ENCODE peak calls at places on chromosomes 12 and 14, in ten cellular contexts. One of them, this sample, is unnamed.

GRCh38 chr12:67704071-67704470 is 55.5 kb downstream of the DYRK2 start:
- DNase-seq in AG04450: no peak
- DNase-seq in AG10803: no peak
- DNase-seq in B cell: no peak
- DNase-seq in LNCaP clone FGC: no peak
- DNase-seq in spleen: no peak
- DNase-seq in ascending aorta: no peak
- DNase-seq in GM20000: no peak
- DNase-seq in endothelial cell: no peak
- DNase-seq in neural crest cell: no peak
- DNase-seq in this sample: no peak

GRCh38 chr12:12357697-12358476 is 1.0 kb downstream of the BORCS5 start:
- DNase-seq in LNCaP clone FGC: no peak
- DNase-seq in AG04450: no peak
- DNase-seq in ascending aorta: no peak
- DNase-seq in AG10803: no peak
- DNase-seq in endothelial cell: no peak
- DNase-seq in neural crest cell: no peak
- DNase-seq in B cell: no peak
- DNase-seq in GM20000: peak
- DNase-seq in spleen: no peak
- DNase-seq in this sample: peak

GRCh38 chr12:113010701-113011100 is 32.4 kb downstream of the OAS2 start:
- DNase-seq in AG04450: no peak
- DNase-seq in ascending aorta: no peak
- DNase-seq in GM20000: no peak
- DNase-seq in neural crest cell: no peak
- DNase-seq in B cell: no peak
- DNase-seq in spleen: no peak
- DNase-seq in endothelial cell: no peak
- DNase-seq in LNCaP clone FGC: no peak
- DNase-seq in AG10803: no peak
- DNase-seq in this sample: no peak

GRCh38 chr12:100427078-100427477 is 46.6 kb upstream of the NR1H4 start:
- DNase-seq in LNCaP clone FGC: no peak
- DNase-seq in B cell: no peak
- DNase-seq in AG10803: peak
- DNase-seq in AG04450: no peak
- DNase-seq in GM20000: no peak
- DNase-seq in spleen: no peak
- DNase-seq in endothelial cell: no peak
- DNase-seq in neural crest cell: no peak
- DNase-seq in ascending aorta: no peak
- DNase-seq in this sample: no peak

GRCh38 chr12:57765698-57766463 is 997 bp downstream of the CYP27B1 start:
- DNase-seq in spleen: no peak
- DNase-seq in LNCaP clone FGC: no peak
- DNase-seq in neural crest cell: no peak
- DNase-seq in endothelial cell: no peak
- DNase-seq in B cell: no peak
- DNase-seq in GM20000: no peak
- DNase-seq in AG10803: no peak
- DNase-seq in ascending aorta: no peak
- DNase-seq in AG04450: no peak
- DNase-seq in this sample: no peak

GRCh38 chr12:50934371-50934851 is 17.9 kb upstream of the HIGD1C start:
- DNase-seq in spleen: no peak
- DNase-seq in AG10803: no peak
- DNase-seq in endothelial cell: no peak
- DNase-seq in ascending aorta: no peak
- DNase-seq in GM20000: no peak
- DNase-seq in B cell: no peak
- DNase-seq in neural crest cell: no peak
- DNase-seq in AG04450: no peak
- DNase-seq in LNCaP clone FGC: no peak
- DNase-seq in this sample: no peak

GRCh38 chr14:105086833-105087307 is 21.6 kb upstream of the GPR132 start:
- DNase-seq in GM20000: peak
- DNase-seq in AG10803: peak
- DNase-seq in spleen: peak
- DNase-seq in B cell: peak
- DNase-seq in ascending aorta: no peak
- DNase-seq in endothelial cell: peak
- DNase-seq in LNCaP clone FGC: no peak
- DNase-seq in AG04450: no peak
- DNase-seq in neural crest cell: peak
- DNase-seq in this sample: peak

GRCh38 chr14:33118653-33119052 is 180.0 kb downstream of the NPAS3 start:
- DNase-seq in ascending aorta: no peak
- DNase-seq in GM20000: no peak
- DNase-seq in LNCaP clone FGC: no peak
- DNase-seq in endothelial cell: no peak
- DNase-seq in AG10803: no peak
- DNase-seq in B cell: no peak
- DNase-seq in neural crest cell: no peak
- DNase-seq in spleen: no peak
- DNase-seq in AG04450: no peak
- DNase-seq in this sample: no peak

GRCh38 chr12:27523305-27523641 is 733 bp upstream of the PPFIBP1 start:
- DNase-seq in ascending aorta: no peak
- DNase-seq in AG10803: no peak
- DNase-seq in LNCaP clone FGC: no peak
- DNase-seq in B cell: no peak
- DNase-seq in GM20000: peak
- DNase-seq in AG04450: no peak
- DNase-seq in neural crest cell: no peak
- DNase-seq in endothelial cell: no peak
- DNase-seq in spleen: no peak
- DNase-seq in this sample: peak

GRCh38 chr14:88168025-88168424 is 155.0 kb downstream of the KCNK10 start:
- DNase-seq in LNCaP clone FGC: no peak
- DNase-seq in AG04450: no peak
- DNase-seq in endothelial cell: no peak
- DNase-seq in GM20000: no peak
- DNase-seq in spleen: no peak
- DNase-seq in AG10803: no peak
- DNase-seq in B cell: no peak
- DNase-seq in ascending aorta: no peak
- DNase-seq in neural crest cell: no peak
- DNase-seq in this sample: no peak

GRCh38 chr12:94109154-94109553 is 39.2 kb upstream of the PLXNC1 start:
- DNase-seq in AG10803: peak
- DNase-seq in endothelial cell: no peak
- DNase-seq in neural crest cell: no peak
- DNase-seq in GM20000: peak
- DNase-seq in AG04450: peak
- DNase-seq in ascending aorta: no peak
- DNase-seq in LNCaP clone FGC: no peak
- DNase-seq in B cell: no peak
- DNase-seq in spleen: no peak
- DNase-seq in this sample: peak

GRCh38 chr14:105193916-105194782 is 13.0 kb upstream of the NUDT14 start:
- DNase-seq in AG10803: no peak
- DNase-seq in GM20000: no peak
- DNase-seq in spleen: no peak
- DNase-seq in endothelial cell: no peak
- DNase-seq in ascending aorta: no peak
- DNase-seq in neural crest cell: no peak
- DNase-seq in AG04450: no peak
- DNase-seq in B cell: no peak
- DNase-seq in LNCaP clone FGC: no peak
- DNase-seq in this sample: no peak

GRCh38 chr14:65277027-65277426 is 135.5 kb upstream of the FUT8 start:
- DNase-seq in ascending aorta: no peak
- DNase-seq in GM20000: no peak
- DNase-seq in neural crest cell: no peak
- DNase-seq in AG10803: peak
- DNase-seq in AG04450: no peak
- DNase-seq in spleen: no peak
- DNase-seq in B cell: no peak
- DNase-seq in endothelial cell: no peak
- DNase-seq in LNCaP clone FGC: no peak
- DNase-seq in this sample: no peak

DNA sequence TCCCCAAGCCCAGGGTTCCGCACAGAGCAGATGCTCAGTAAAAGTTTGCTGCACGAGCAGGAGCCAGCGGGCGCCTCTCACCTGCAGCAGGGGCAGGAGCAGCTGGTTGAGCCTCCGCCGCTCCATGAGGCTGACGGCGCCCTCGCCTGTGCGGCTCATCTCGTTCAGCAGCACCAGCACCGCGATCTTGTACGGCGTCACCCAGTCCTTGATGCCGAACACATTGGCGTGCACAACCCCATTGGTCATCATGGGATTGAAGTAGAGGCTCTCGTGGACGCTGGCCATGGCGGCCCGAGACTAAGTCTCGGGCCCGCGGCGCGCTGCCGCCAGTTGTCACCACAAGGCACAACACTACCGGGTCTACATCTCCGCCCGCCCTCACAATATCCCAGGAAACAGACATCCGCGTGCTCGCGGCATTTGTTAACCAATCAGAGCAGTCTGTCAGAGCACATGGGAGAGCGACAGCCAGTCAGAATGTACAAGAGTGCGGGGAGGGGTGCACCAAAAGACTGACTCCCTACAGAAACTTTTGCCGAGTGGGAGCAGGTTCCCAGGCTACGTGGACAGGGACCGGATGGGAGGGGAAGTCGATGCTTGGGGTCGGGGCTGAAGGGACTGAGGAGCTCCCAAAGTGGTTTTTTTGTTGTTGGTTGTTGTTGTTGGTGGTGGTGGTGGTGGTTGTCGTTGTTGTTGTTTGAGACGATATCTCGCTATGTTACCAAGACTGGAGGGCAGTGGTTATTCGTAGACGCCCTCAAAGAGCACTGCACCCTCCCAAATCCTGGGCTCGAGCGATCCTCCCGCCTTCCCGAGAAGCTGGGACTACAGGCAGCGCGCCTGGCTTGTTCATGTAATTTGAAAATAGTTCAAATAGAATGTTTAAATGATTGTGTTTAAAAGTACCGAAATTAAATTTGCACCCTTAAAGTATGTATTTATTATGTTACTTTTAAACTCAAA is at the start of gene ANAPC5:
- DNase-seq in AG10803: peak
- DNase-seq in ascending aorta: peak
- DNase-seq in AG04450: peak
- DNase-seq in endothelial cell: peak
- DNase-seq in neural crest cell: peak
- DNase-seq in LNCaP clone FGC: peak
- DNase-seq in GM20000: peak
- DNase-seq in spleen: peak
- DNase-seq in B cell: peak
- DNase-seq in this sample: peak
- TF ChIP-seq CTCF in AG10803: no peak
- TF ChIP-seq CTCF in ascending aorta: peak
- TF ChIP-seq CTCF in AG04450: no peak
- TF ChIP-seq CTCF in endothelial cell: no peak
- TF ChIP-seq CTCF in neural crest cell: peak
- TF ChIP-seq CTCF in LNCaP clone FGC: peak
- TF ChIP-seq CTCF in GM20000: no peak
- TF ChIP-seq CTCF in spleen: peak
- TF ChIP-seq CTCF in B cell: no peak
- TF ChIP-seq CTCF in this sample: no peak

DNA sequence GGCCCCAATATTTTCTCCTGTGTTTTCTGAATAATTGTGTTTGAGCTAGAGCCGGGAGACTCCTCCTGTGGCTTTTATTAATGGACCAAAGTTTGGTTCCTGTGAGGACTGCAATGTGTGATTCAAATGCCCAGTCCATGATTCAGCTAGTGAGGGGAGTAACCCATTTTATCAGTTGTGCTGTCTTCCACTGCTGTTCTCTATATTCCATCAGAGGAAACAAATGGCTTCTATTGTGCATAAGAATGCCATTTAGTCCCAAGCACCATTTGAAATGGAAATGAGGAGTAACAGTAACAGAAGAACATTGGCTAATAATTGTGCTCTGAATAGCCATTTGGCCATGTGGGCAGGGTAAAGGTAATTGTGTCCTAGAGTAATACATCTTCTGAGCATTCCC is 642.7 kb downstream of the DIO2 start:
- DNase-seq in neural crest cell: no peak
- DNase-seq in endothelial cell: no peak
- DNase-seq in AG10803: no peak
- DNase-seq in GM20000: no peak
- DNase-seq in AG04450: no peak
- DNase-seq in ascending aorta: no peak
- DNase-seq in LNCaP clone FGC: no peak
- DNase-seq in B cell: no peak
- DNase-seq in spleen: no peak
- DNase-seq in this sample: no peak
- TF ChIP-seq CTCF in neural crest cell: no peak
- TF ChIP-seq CTCF in endothelial cell: no peak
- TF ChIP-seq CTCF in AG10803: no peak
- TF ChIP-seq CTCF in GM20000: no peak
- TF ChIP-seq CTCF in AG04450: no peak
- TF ChIP-seq CTCF in ascending aorta: no peak
- TF ChIP-seq CTCF in LNCaP clone FGC: no peak
- TF ChIP-seq CTCF in B cell: no peak
- TF ChIP-seq CTCF in spleen: no peak
- TF ChIP-seq CTCF in this sample: no peak

GRCh38 chr12:115891551-115891950 is 385.9 kb downstream of the MED13L start:
- DNase-seq in LNCaP clone FGC: no peak
- DNase-seq in endothelial cell: no peak
- DNase-seq in ascending aorta: no peak
- DNase-seq in B cell: no peak
- DNase-seq in AG04450: no peak
- DNase-seq in spleen: no peak
- DNase-seq in neural crest cell: no peak
- DNase-seq in GM20000: no peak
- DNase-seq in AG10803: no peak
- DNase-seq in this sample: no peak

GRCh38 chr12:115898670-115899069 is 378.8 kb downstream of the MED13L start:
- DNase-seq in endothelial cell: no peak
- DNase-seq in B cell: no peak
- DNase-seq in spleen: no peak
- DNase-seq in LNCaP clone FGC: no peak
- DNase-seq in neural crest cell: no peak
- DNase-seq in ascending aorta: no peak
- DNase-seq in GM20000: no peak
- DNase-seq in AG10803: peak
- DNase-seq in AG04450: no peak
- DNase-seq in this sample: no peak

GRCh38 chr12:115897718-115898117 is 379.8 kb downstream of the MED13L start:
- DNase-seq in endothelial cell: no peak
- DNase-seq in spleen: no peak
- DNase-seq in neural crest cell: no peak
- DNase-seq in AG04450: no peak
- DNase-seq in ascending aorta: no peak
- DNase-seq in B cell: no peak
- DNase-seq in AG10803: peak
- DNase-seq in LNCaP clone FGC: no peak
- DNase-seq in GM20000: no peak
- DNase-seq in this sample: no peak

GRCh38 chr12:115895247-115895646 is 382.2 kb downstream of the MED13L start:
- DNase-seq in spleen: no peak
- DNase-seq in endothelial cell: no peak
- DNase-seq in ascending aorta: no peak
- DNase-seq in AG04450: no peak
- DNase-seq in AG10803: no peak
- DNase-seq in LNCaP clone FGC: no peak
- DNase-seq in B cell: no peak
- DNase-seq in neural crest cell: no peak
- DNase-seq in GM20000: no peak
- DNase-seq in this sample: no peak
- TF ChIP-seq CTCF in spleen: no peak
- TF ChIP-seq CTCF in endothelial cell: peak
- TF ChIP-seq CTCF in ascending aorta: no peak
- TF ChIP-seq CTCF in AG04450: peak
- TF ChIP-seq CTCF in AG10803: peak
- TF ChIP-seq CTCF in LNCaP clone FGC: peak
- TF ChIP-seq CTCF in B cell: no peak
- TF ChIP-seq CTCF in neural crest cell: peak
- TF ChIP-seq CTCF in GM20000: no peak
- TF ChIP-seq CTCF in this sample: peak

GRCh38 chr12:101935769-101936741 is 58.7 kb downstream of the DRAM1 start:
- DNase-seq in LNCaP clone FGC: no peak
- DNase-seq in B cell: peak
- DNase-seq in AG10803: peak
- DNase-seq in ascending aorta: no peak
- DNase-seq in endothelial cell: no peak
- DNase-seq in AG04450: peak
- DNase-seq in spleen: no peak
- DNase-seq in GM20000: peak
- DNase-seq in neural crest cell: no peak
- DNase-seq in this sample: peak
- TF ChIP-seq CTCF in LNCaP clone FGC: no peak
- TF ChIP-seq CTCF in B cell: no peak
- TF ChIP-seq CTCF in AG10803: peak
- TF ChIP-seq CTCF in ascending aorta: no peak
- TF ChIP-seq CTCF in endothelial cell: no peak
- TF ChIP-seq CTCF in AG04450: peak
- TF ChIP-seq CTCF in spleen: no peak
- TF ChIP-seq CTCF in GM20000: no peak
- TF ChIP-seq CTCF in neural crest cell: no peak
- TF ChIP-seq CTCF in this sample: no peak